ENCODE peak calls at places on chromosomes 6 and 20, in seven cellular contexts. U is neuronal stem cell, N is H1, Q is H9, V is mesenchymal stem cell, X is mesendoderm, R is trophoblast cell. J is an unnamed sample.
A peak's percentile ranks its signal among the peaks of the same experiment; 100 is the strongest.

GRCh38 chr6:50602191-50602810 is 111.0 kb upstream of the TFAP2D start:
- DNase-seq in U (peak; percentile 50), N (no peak), Q (no peak), V (peak; percentile 26), X (peak; percentile 46), R (peak; percentile 76), J (peak; percentile 21)

GRCh38 chr6:43708857-43709653 is 21.5 kb upstream of the MRPS18A start:
- DNase-seq in U (no peak), N (no peak), Q (no peak), V (peak; percentile 91), X (no peak), R (peak; percentile 24), J (peak; percentile 82)

GRCh38 chr20:60078351-60079250 is 120.4 kb downstream of the CDH26 start:
- DNase-seq in U (no peak), N (no peak), Q (no peak), V (no peak), X (peak; percentile 70), R (peak; percentile 30), J (no peak)

GRCh38 chr6:70369332-70369950 is 43.9 kb upstream of the FAM135A start:
- DNase-seq in U (peak; percentile 70), N (peak; percentile 47), Q (peak; percentile 76), V (peak; percentile 64), X (peak; percentile 83), R (peak; percentile 87), J (peak; percentile 68)

GRCh38 chr20:62030834-62031434 is 34.7 kb downstream of the TAF4 start:
- DNase-seq in U (no peak), N (no peak), Q (no peak), V (no peak), X (peak; percentile 41), R (peak; percentile 41), J (no peak)

GRCh38 chr6:101226677-101227135 is 166.8 kb upstream of the GRIK2 start:
- DNase-seq in U (peak; percentile 53), N (peak; percentile 85), Q (peak; percentile 90), V (peak; percentile 65), X (peak; percentile 91), R (peak; percentile 92), J (peak; percentile 3)

GRCh38 chr6:116511424-116512131 is at the start of gene CALHM5:
- DNase-seq in U (no peak), N (no peak), Q (peak; percentile 36), V (peak; percentile 90), X (peak; percentile 94), R (peak; percentile 95), J (peak; percentile 94)

GRCh38 chr6:32107447-32107846 is 1.7 kb downstream of the TNXB start:
- DNase-seq in U (no peak), N (no peak), Q (no peak), V (no peak), X (no peak), R (no peak), J (no peak)

GRCh38 chr6:70669133-70669532 is 1.4 kb downstream of the SMAP1 start:
- DNase-seq in U (no peak), N (no peak), Q (no peak), V (peak; percentile 6), X (no peak), R (peak; percentile 14), J (peak; percentile 12)

GRCh38 chr20:13302647-13303425 is 81.8 kb downstream of the ISM1 start:
- DNase-seq in U (no peak), N (no peak), Q (peak; percentile 53), V (peak; percentile 25), X (peak; percentile 38), R (peak; percentile 61), J (no peak)

GRCh38 chr6:105226598-105227291 is 46.9 kb upstream of the POPDC3 start:
- DNase-seq in U (no peak), N (no peak), Q (no peak), V (no peak), X (no peak), R (no peak), J (peak; percentile 39)

GRCh38 chr20:18255526-18255925 is 32.8 kb upstream of the ZNF133 start:
- DNase-seq in U (no peak), N (no peak), Q (no peak), V (no peak), X (no peak), R (no peak), J (no peak)

GRCh38 chr6:157965387-157965786 is 16.3 kb upstream of the SYNJ2 start:
- DNase-seq in U (no peak), N (no peak), Q (peak; percentile 0), V (no peak), X (no peak), R (no peak), J (no peak)

GRCh38 chr6:168179702-168180382 is 100.8 kb upstream of the FRMD1 start:
- DNase-seq in U (no peak), N (no peak), Q (peak; percentile 20), V (no peak), X (no peak), R (no peak), J (no peak)

GRCh38 chr6:83463886-83464285 is 33.0 kb upstream of the ME1 start:
- DNase-seq in U (no peak), N (no peak), Q (no peak), V (peak; percentile 51), X (no peak), R (no peak), J (peak; percentile 48)

GRCh38 chr20:43825635-43826034 is 89.0 kb upstream of the TOX2 start:
- DNase-seq in U (no peak), N (no peak), Q (no peak), V (no peak), X (no peak), R (no peak), J (no peak)
- H2AK5ac ChIP-seq in U (no peak overlapping the region), N (no peak overlapping the region), Q (no peak overlapping the region), V (no peak overlapping the region), X (no peak overlapping the region), R (no peak overlapping the region), J (no peak overlapping the region)

DNA sequence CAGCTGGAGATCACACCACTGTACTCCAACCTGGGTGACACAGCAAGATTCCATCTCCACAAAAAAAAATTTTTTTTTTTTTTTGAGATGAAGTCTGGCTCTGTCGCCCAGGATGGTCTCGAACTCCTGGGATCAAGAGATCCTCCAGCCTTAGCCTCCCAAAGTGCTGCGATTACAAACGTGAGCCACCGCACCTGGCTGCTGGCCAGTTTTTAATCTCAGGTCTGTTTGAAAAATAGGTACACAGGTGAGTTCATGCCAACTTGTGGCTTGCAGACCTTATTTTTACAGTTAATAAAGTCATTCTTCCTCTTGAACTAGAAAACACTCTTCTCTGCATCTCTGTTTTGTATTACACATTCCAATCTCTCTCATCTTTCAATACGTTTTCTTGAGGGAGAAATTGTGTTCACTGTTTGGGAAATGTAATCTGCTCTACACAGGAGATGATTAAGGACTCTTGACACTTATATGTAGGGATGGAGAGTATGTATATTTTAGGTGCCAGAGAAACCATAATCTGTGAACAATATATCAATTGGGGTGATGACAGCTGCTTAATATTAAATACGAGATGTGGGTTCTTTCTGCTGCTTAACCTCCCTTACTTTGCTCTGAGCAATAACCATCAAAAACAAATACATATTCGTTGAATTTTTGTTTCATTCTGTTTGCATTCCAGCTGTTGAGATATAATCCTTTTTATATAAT is 17.7 kb upstream of the RIPOR3 start:
- DNase-seq in U (no peak), N (no peak), Q (no peak), V (no peak), X (no peak), R (no peak), J (no peak)
- H2AK5ac ChIP-seq in U (no peak overlapping the region), N (no peak overlapping the region), Q (no peak overlapping the region), V (no peak overlapping the region), X (no peak overlapping the region), R (no peak overlapping the region), J (no peak overlapping the region)

DNA sequence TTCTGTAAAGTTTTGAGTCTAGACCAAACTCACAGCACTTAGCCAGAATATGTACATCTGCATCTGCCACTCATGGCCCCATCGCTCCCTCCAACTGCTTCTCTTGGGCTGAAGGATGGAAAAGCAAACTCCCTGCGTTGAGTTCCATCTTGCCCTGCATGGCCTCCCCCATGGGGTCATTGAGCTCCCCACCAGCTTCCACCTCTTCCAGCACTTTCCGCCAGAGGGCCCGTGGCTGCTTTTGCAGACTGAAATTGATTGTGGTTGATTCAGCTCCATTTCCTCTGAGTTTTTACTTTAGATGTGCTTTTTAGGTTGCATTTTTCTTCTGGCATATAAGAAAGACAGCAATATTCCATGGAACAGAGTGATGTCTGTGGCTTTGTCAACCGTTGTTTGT is 263.1 kb downstream of the ESR1 start:
- DNase-seq in U (no peak), N (no peak), Q (no peak), V (no peak), X (no peak), R (no peak), J (no peak)
- H2AK5ac ChIP-seq in U (no peak overlapping the region), N (no peak overlapping the region), Q (no peak overlapping the region), V (no peak overlapping the region), X (no peak overlapping the region), R (no peak overlapping the region), J (no peak overlapping the region)

DNA sequence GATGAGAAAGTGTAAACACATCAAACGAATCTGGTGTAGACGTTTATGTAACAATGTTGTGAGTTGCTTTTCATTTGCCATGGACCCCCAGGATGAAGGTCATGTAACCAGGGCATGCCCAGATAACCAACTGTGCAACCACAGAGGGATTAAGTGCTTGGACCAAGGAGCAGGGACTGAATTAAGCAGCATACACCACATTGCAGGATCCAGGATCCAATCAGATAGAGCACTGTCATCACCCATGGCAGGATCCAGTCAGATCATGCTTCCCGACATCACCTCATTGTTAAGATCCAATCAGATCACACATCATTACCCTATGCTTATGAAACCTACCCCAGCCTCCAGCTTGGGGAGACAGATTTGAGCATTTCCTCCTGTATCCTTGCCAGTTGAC is 74.3 kb upstream of the RCAN2 start:
- DNase-seq in U (no peak), N (no peak), Q (no peak), V (no peak), X (no peak), R (no peak), J (no peak)
- H2AK5ac ChIP-seq in U (no peak overlapping the region), N (peak overlapping the region; percentile 48), Q (no peak overlapping the region), V (no peak overlapping the region), X (no peak overlapping the region), R (no peak overlapping the region), J (no peak overlapping the region)

DNA sequence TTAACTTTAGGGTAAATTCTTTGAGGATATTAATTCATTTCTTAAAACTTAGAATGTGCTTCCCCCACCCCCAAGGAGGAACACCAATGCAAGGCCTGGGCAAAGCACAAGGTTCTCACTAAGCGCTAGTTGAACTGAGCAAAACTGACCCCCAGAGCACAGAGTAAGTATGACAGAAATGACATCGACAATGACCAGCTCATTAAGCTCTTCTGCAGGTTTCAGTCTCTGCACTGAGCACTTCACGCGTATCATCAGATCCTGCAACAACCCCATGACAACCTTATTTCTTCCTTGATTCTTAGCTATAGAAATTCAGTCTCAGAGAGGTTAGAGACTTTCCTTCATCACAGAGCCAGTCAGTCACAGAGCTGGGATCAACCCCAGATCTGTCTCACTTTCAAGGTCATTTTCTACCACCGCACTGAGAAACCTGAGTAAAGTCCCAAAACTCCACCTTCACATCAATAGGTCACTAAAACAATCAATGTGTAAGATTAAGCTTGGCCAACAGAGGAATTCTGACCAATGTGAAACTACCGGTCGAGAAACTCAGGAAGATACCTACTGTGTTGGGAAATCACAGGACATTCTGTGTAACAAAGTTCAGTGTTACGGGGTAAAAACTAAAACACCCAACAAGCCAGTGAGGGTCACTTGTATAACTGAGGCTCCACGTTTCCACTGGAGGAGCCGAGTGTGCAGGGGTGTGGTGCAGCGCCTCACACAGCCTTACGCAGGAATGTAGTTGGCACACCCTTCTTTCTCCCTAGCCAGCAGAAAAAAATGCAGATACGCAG is 129.0 kb upstream of the FOXQ1 start:
- DNase-seq in U (no peak), N (no peak), Q (no peak), V (no peak), X (no peak), R (no peak), J (no peak)
- H2AK5ac ChIP-seq in U (no peak overlapping the region), N (no peak overlapping the region), Q (no peak overlapping the region), V (no peak overlapping the region), X (no peak overlapping the region), R (no peak overlapping the region), J (no peak overlapping the region)

J was measured in IMR-90.